ENCODE peak calls at places on chromosome 2, in eight cellular contexts. E, J, K, R, H, N, Y and Q are unnamed samples.
A peak's percentile ranks its signal among the peaks of the same experiment; 100 is the strongest.

GRCh38 chr2:152710713-152711112 is 6.5 kb downstream of the PRPF40A start:
- DNase-seq in E (no peak), J (no peak), K (peak; percentile 25), R (no peak), H (no peak), N (no peak), Y (no peak), Q (no peak)

GRCh38 chr2:216318470-216318869 is 53.8 kb downstream of the MARCHF4 start:
- DNase-seq in E (no peak), J (no peak), K (peak; percentile 9), R (peak; percentile 78), H (no peak), N (no peak), Y (no peak), Q (no peak)

GRCh38 chr2:190843874-190844699 is 36.5 kb upstream of the GLS start:
- DNase-seq in E (no peak), J (no peak), K (peak; percentile 84), R (no peak), H (no peak), N (no peak), Y (peak; percentile 58), Q (no peak)

GRCh38 chr2:159030674-159031380 is 62.4 kb downstream of the TANC1 start:
- DNase-seq in E (peak; percentile 91), J (peak; percentile 76), K (peak; percentile 52), R (peak; percentile 89), H (peak; percentile 40), N (peak; percentile 6), Y (peak; percentile 90), Q (no peak)

GRCh38 chr2:121080013-121080772 is 204.8 kb downstream of the TFCP2L1 start:
- DNase-seq in E (peak; percentile 68), J (peak; percentile 51), K (peak; percentile 56), R (peak; percentile 94), H (peak; percentile 69), N (peak; percentile 32), Y (peak; percentile 65), Q (no peak)

GRCh38 chr2:105836840-105837692 is 92.4 kb downstream of the NCK2 start:
- DNase-seq in E (no peak), J (no peak), K (no peak), R (no peak), H (no peak), N (no peak), Y (no peak), Q (no peak)

GRCh38 chr2:149561309-149561926 is 26.2 kb downstream of the MMADHC start:
- DNase-seq in E (peak; percentile 55), J (no peak), K (peak; percentile 42), R (no peak), H (no peak), N (no peak), Y (peak; percentile 47), Q (no peak)

GRCh38 chr2:42138163-42139016 is 30.8 kb upstream of the EML4 start:
- DNase-seq in E (peak; percentile 99), J (peak; percentile 69), K (peak; percentile 92), R (no peak), H (peak; percentile 57), N (peak; percentile 22), Y (peak; percentile 90), Q (peak; percentile 73)

GRCh38 chr2:17644997-17645715 is 104.7 kb downstream of the VSNL1 start:
- DNase-seq in E (no peak), J (no peak), K (peak; percentile 87), R (no peak), H (no peak), N (no peak), Y (peak; percentile 22), Q (no peak)

GRCh38 chr2:144078091-144078490 is 441.8 kb downstream of the ZEB2 start:
- DNase-seq in E (peak; percentile 62), J (no peak), K (peak; percentile 38), R (no peak), H (no peak), N (no peak), Y (no peak), Q (no peak)

GRCh38 chr2:10777842-10778723 is 34.5 kb downstream of the PDIA6 start:
- DNase-seq in E (no peak), J (no peak), K (no peak), R (peak; percentile 44), H (peak; percentile 25), N (no peak), Y (no peak), Q (no peak)

GRCh38 chr2:133045787-133046186 is 375.8 kb upstream of the LYPD1 start:
- DNase-seq in E (no peak), J (no peak), K (no peak), R (no peak), H (no peak), N (no peak), Y (no peak), Q (no peak)

GRCh38 chr2:174675615-174676014 is 78.0 kb upstream of the WIPF1 start:
- DNase-seq in E (no peak), J (no peak), K (no peak), R (no peak), H (no peak), N (no peak), Y (no peak), Q (no peak)

GRCh38 chr2:96321230-96322103 is 3.6 kb upstream of the ITPRIPL1 start:
- DNase-seq in E (no peak), J (peak; percentile 57), K (peak; percentile 61), R (peak; percentile 83), H (peak; percentile 52), N (no peak), Y (peak; percentile 52), Q (peak; percentile 68)

GRCh38 chr2:196983934-196984333 is 57.4 kb upstream of the PGAP1 start:
- DNase-seq in E (peak; percentile 72), J (no peak), K (peak; percentile 67), R (no peak), H (no peak), N (no peak), Y (peak; percentile 38), Q (no peak)

GRCh38 chr2:108612153-108612513 is 77.9 kb downstream of the LIMS1 start:
- DNase-seq in E (peak; percentile 65), J (no peak), K (no peak), R (no peak), H (no peak), N (no peak), Y (peak; percentile 66), Q (no peak)

GRCh38 chr2:231890896-231891513 is 35.2 kb downstream of the NPPC start:
- DNase-seq in E (no peak), J (no peak), K (no peak), R (no peak), H (no peak), N (peak; percentile 50), Y (no peak), Q (no peak)

GRCh38 chr2:223933098-223933800 is 11.9 kb downstream of the WDFY1 start:
- DNase-seq in E (no peak), J (no peak), K (no peak), R (no peak), H (no peak), N (no peak), Y (no peak), Q (no peak)

GRCh38 chr2:230942920-230943896 is 18.2 kb upstream of the GPR55 start:
- DNase-seq in E (peak; percentile 46), J (no peak), K (peak; percentile 27), R (peak; percentile 38), H (peak; percentile 25), N (no peak), Y (no peak), Q (no peak)

GRCh38 chr2:25187729-25188350 is 19.5 kb upstream of the POMC start:
- DNase-seq in E (no peak), J (no peak), K (no peak), R (no peak), H (no peak), N (no peak), Y (no peak), Q (no peak)

GRCh38 chr2:14459927-14460326 is 172.6 kb upstream of the LRATD1 start:
- DNase-seq in E (no peak), J (no peak), K (no peak), R (no peak), H (no peak), N (no peak), Y (no peak), Q (no peak)
- H3K9me3 ChIP-seq in E (no peaks in the 10 kb centered on the region), J (peaks cover 26% of the 10 kb centered on the region), K (no peaks in the 10 kb centered on the region), R (peaks cover 39% of the 10 kb centered on the region), H (no peaks in the 10 kb centered on the region), N (no peaks in the 10 kb centered on the region), Y (peaks cover 16% of the 10 kb centered on the region), Q (no peaks in the 10 kb centered on the region)

GRCh38 chr2:176637134-176637496 is 367.9 kb downstream of the MTX2 start:
- DNase-seq in E (no peak), J (no peak), K (peak; percentile 73), R (no peak), H (no peak), N (no peak), Y (no peak), Q (no peak)
- H3K27ac ChIP-seq in E (no peak overlapping the region), J (no peak overlapping the region), K (peak overlapping the region; percentile 94), R (no peak overlapping the region), H (peak overlapping the region; percentile 71), N (no peak overlapping the region), Y (no peak overlapping the region), Q (no peak overlapping the region)

GRCh38 chr2:173030541-173031485 is 44.8 kb upstream of the MAP3K20 start:
- DNase-seq in E (no peak), J (no peak), K (no peak), R (no peak), H (no peak), N (no peak), Y (no peak), Q (no peak)

GRCh38 chr2:173032032-173032431 is 43.6 kb upstream of the MAP3K20 start:
- DNase-seq in E (no peak), J (no peak), K (no peak), R (no peak), H (no peak), N (no peak), Y (no peak), Q (no peak)

GRCh38 chr2:173028141-173028540 is 47.5 kb upstream of the MAP3K20 start:
- DNase-seq in E (no peak), J (no peak), K (peak; percentile 10), R (no peak), H (no peak), N (no peak), Y (peak; percentile 52), Q (no peak)

GRCh38 chr2:173027181-173028128 is 48.2 kb upstream of the MAP3K20 start:
- DNase-seq in E (peak; percentile 94), J (peak; percentile 92), K (peak; percentile 87), R (peak; percentile 95), H (peak; percentile 89), N (peak; percentile 65), Y (peak; percentile 86), Q (peak; percentile 53)

DNA sequence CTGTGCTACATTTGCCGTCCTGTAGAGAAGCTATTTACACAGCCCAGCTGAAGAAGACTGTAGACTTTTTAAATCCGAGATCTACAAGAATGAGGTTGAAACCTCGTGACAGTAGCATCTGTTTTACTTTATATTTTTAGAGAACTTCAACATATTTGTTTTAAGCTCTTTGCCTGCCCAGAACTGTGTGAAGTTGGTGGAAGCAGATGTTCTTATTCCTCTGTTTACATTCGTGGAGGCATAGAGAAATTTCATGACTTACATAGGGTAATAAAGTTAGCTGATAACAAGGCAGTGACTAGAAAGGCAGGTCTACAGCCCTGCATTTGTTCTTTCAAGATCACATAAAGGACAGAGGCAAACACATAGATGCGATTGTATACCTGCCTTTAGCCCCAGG is 47.0 kb upstream of the MAP3K20 start:
- DNase-seq in E (no peak), J (no peak), K (no peak), R (no peak), H (no peak), N (no peak), Y (peak; percentile 55), Q (no peak)
- H3K4me1 ChIP-seq in E (peaks cover 29% of the 10 kb centered on the region), J (peaks cover 41% of the 10 kb centered on the region), K (peaks cover 5% of the 10 kb centered on the region), R (no peaks in the 10 kb centered on the region), H (no peaks in the 10 kb centered on the region), N (peaks cover 4% of the 10 kb centered on the region), Y (peaks cover 1% of the 10 kb centered on the region), Q (no peaks in the 10 kb centered on the region)

GRCh38 chr2:95215018-95215612 is 7.8 kb downstream of the ZNF892 start:
- DNase-seq in E (peak; percentile 2), J (no peak), K (peak; percentile 13), R (no peak), H (no peak), N (no peak), Y (peak; percentile 1), Q (no peak)

GRCh38 chr2:95220449-95220848 is 13.1 kb downstream of the ZNF892 start:
- DNase-seq in E (no peak), J (no peak), K (no peak), R (no peak), H (no peak), N (no peak), Y (no peak), Q (no peak)
- H3K9me3 ChIP-seq in E (peaks cover 5% of the 10 kb centered on the region), J (peaks cover 100% of the 10 kb centered on the region), K (peaks cover 11% of the 10 kb centered on the region), R (peaks cover 88% of the 10 kb centered on the region), H (peaks cover 100% of the 10 kb centered on the region), N (no peaks in the 10 kb centered on the region), Y (peaks cover 96% of the 10 kb centered on the region), Q (peaks cover 99% of the 10 kb centered on the region)